ENCODE peak calls at places on chromosomes 16 and 17, in ten cellular contexts. Z is IMR-90; F is heart left ventricle; P is kidney; M is CD8-positive, alpha-beta memory T cell; X is tibial nerve; D is A549; L is adrenal gland; J is Peyer's patch; N is aorta. E is an unnamed sample. For H3K4me1, the result is how much of the 10 kb centered on the place peaks cover.

GRCh38 chr16:50268352-50268751 is 2.0 kb downstream of the ADCY7 start:
- DNase-seq in M (no peak), J (no peak), Z (no peak), D (no peak), F (no peak), P (peak), N (peak), L (no peak), X (no peak), E (no peak)

GRCh38 chr16:72999541-73000019 is 48.3 kb downstream of the ZFHX3 start:
- DNase-seq in Z (no peak), X (no peak), M (no peak), J (no peak), L (no peak), P (no peak), D (no peak), F (no peak), N (no peak), E (no peak)

GRCh38 chr16:71895679-71896385 is 501 bp downstream of the IST1 start:
- DNase-seq in N (peak), F (peak), Z (peak), L (peak), D (peak), P (peak), M (peak), X (no peak), J (peak), E (no peak)

GRCh38 chr16:67093098-67093732 is 16.5 kb upstream of the PHAF1 start:
- DNase-seq in Z (no peak), N (no peak), M (no peak), P (no peak), X (no peak), F (no peak), L (no peak), J (no peak), D (no peak), E (no peak)

GRCh38 chr17:13311301-13311700 is 290.4 kb downstream of the HS3ST3A1 start:
- DNase-seq in M (no peak), N (no peak), Z (peak), X (no peak), J (no peak), P (no peak), D (no peak), L (no peak), F (no peak), E (no peak)

GRCh38 chr17:3636908-3637373 is 381 bp downstream of the CTNS start:
- DNase-seq in L (no peak), X (no peak), P (no peak), J (no peak), Z (no peak), D (no peak), F (no peak), N (no peak), M (peak), E (no peak)

GRCh38 chr16:57115148-57115503 is 22.7 kb downstream of the CPNE2 start:
- DNase-seq in P (no peak), F (no peak), D (no peak), M (no peak), X (no peak), L (no peak), J (no peak), Z (peak), N (no peak), E (no peak)

GRCh38 chr16:89120281-89120680 is 26.6 kb downstream of the ACSF3 start:
- DNase-seq in Z (no peak), J (no peak), P (peak), M (no peak), F (no peak), D (no peak), N (no peak), X (no peak), L (no peak), E (no peak)

GRCh38 chr16:3878610-3879009 is 1.9 kb downstream of the CREBBP start:
- DNase-seq in Z (peak), N (no peak), F (no peak), D (no peak), P (no peak), J (no peak), M (no peak), L (no peak), X (no peak), E (no peak)

GRCh38 chr16:70803354-70803753 is 2.4 kb upstream of the VAC14 start:
- DNase-seq in J (no peak), D (no peak), P (no peak), Z (peak), L (no peak), N (no peak), X (no peak), F (no peak), M (no peak), E (no peak)

GRCh38 chr17:30363715-30364202 is 15.0 kb upstream of the CPD start:
- DNase-seq in P (peak), Z (peak), M (peak), N (no peak), D (no peak), J (peak), X (no peak), L (no peak), F (no peak), E (peak)

GRCh38 chr17:45370949-45371413 is 54.2 kb upstream of the MAP3K14 start:
- DNase-seq in L (no peak), M (no peak), F (no peak), X (peak), D (peak), N (no peak), Z (peak), P (no peak), J (no peak), E (no peak)

GRCh38 chr17:59427425-59427921 is 96.0 kb downstream of the YPEL2 start:
- DNase-seq in L (no peak), M (no peak), Z (peak), J (no peak), N (no peak), F (peak), P (no peak), X (no peak), D (peak), E (no peak)

GRCh38 chr16:88479795-88480760 is 27.0 kb downstream of the ZFPM1 start:
- DNase-seq in M (no peak), F (no peak), N (no peak), J (peak), P (no peak), L (no peak), Z (no peak), X (no peak), D (no peak), E (no peak)

GRCh38 chr16:66070140-66070887 is 296.2 kb upstream of the CDH5 start:
- DNase-seq in Z (peak), P (peak), X (peak), M (no peak), D (no peak), L (no peak), F (peak), N (peak), J (peak), E (no peak)

GRCh38 chr16:81551821-81552304 is 107.3 kb downstream of the CMIP start:
- DNase-seq in N (peak), P (peak), F (peak), L (peak), M (no peak), D (no peak), Z (peak), X (no peak), J (no peak), E (no peak)

GRCh38 chr17:3035256-3035967 is 28.0 kb downstream of the OR1D5 start:
- DNase-seq in M (no peak), X (no peak), N (no peak), P (peak), L (peak), D (no peak), J (no peak), F (no peak), Z (no peak), E (no peak)

GRCh38 chr17:8123695-8124349 is at the start of gene HES7:
- DNase-seq in N (peak), J (no peak), M (no peak), F (peak), X (no peak), L (peak), Z (peak), P (peak), D (peak), E (no peak)
- H3K4me1 ChIP-seq in N (under half), J (half or more), M (half or more), F (half or more), X (under half), L (half or more), Z (under half), P (under half), D (under half), E (half or more)

GRCh38 chr17:36939944-36940312 is 2.7 kb downstream of the LHX1 start:
- DNase-seq in X (no peak), P (no peak), Z (no peak), N (no peak), D (no peak), J (no peak), L (no peak), F (no peak), M (no peak), E (no peak)

GRCh38 chr17:36939059-36939943 is 2.0 kb downstream of the LHX1 start:
- DNase-seq in Z (no peak), X (no peak), J (no peak), L (no peak), D (no peak), P (no peak), F (no peak), N (no peak), M (no peak), E (no peak)

GRCh38 chr17:36942031-36942599 is 4.8 kb downstream of the LHX1 start:
- DNase-seq in J (no peak), D (no peak), P (no peak), L (no peak), M (no peak), F (no peak), X (no peak), N (peak), Z (no peak), E (no peak)

GRCh38 chr17:36941265-36942021 is 4.2 kb downstream of the LHX1 start:
- DNase-seq in P (no peak), J (no peak), F (no peak), D (no peak), X (no peak), L (no peak), M (no peak), Z (no peak), N (no peak), E (no peak)

GRCh38 chr17:36940313-36941264 is 3.3 kb downstream of the LHX1 start:
- DNase-seq in L (no peak), Z (no peak), P (no peak), M (no peak), F (no peak), D (no peak), J (no peak), N (no peak), X (no peak), E (no peak)
- H3K4me3 ChIP-seq in L (no peak), Z (no peak), P (peak), M (no peak), F (no peak), D (no peak), J (no peak), N (no peak), X (no peak), E (no peak)

GRCh38 chr17:50213026-50214015 is 11.9 kb upstream of the COL1A1 start:
- DNase-seq in J (peak), M (peak), P (no peak), F (no peak), L (no peak), N (no peak), D (peak), X (no peak), Z (peak), E (peak)

GRCh38 chr17:50212121-50212843 is 10.9 kb upstream of the COL1A1 start:
- DNase-seq in L (no peak), D (no peak), F (no peak), J (no peak), P (peak), X (peak), N (peak), Z (peak), M (no peak), E (no peak)

GRCh38 chr17:50209472-50210248 is 8.2 kb upstream of the COL1A1 start:
- DNase-seq in N (peak), Z (peak), X (peak), F (peak), L (peak), M (no peak), D (no peak), P (peak), J (peak), E (no peak)

GRCh38 chr17:50210249-50211225 is 9.1 kb upstream of the COL1A1 start:
- DNase-seq in F (peak), X (peak), D (peak), Z (peak), N (peak), L (no peak), J (no peak), P (peak), M (no peak), E (no peak)

GRCh38 chr17:50211249-50212120 is 10.1 kb upstream of the COL1A1 start:
- DNase-seq in P (peak), L (no peak), X (peak), F (no peak), M (no peak), Z (no peak), N (peak), D (no peak), J (no peak), E (no peak)
- H3K4me1 ChIP-seq in P (under half), L (under half), X (under half), F (under half), M (under half), Z (half or more), N (under half), D (under half), J (under half), E (under half)

GRCh38 chr17:78130080-78130438 is 512 bp upstream of the TMC8 start:
- DNase-seq in N (no peak), D (no peak), P (no peak), F (no peak), J (peak), M (no peak), L (no peak), Z (no peak), X (no peak), E (peak)
- H3K4me3 ChIP-seq in N (no peak), D (no peak), P (no peak), F (no peak), J (peak), M (peak), L (no peak), Z (no peak), X (peak), E (peak)

GRCh38 chr17:73308017-73308823 is 3.6 kb downstream of the CDC42EP4 start:
- DNase-seq in Z (peak), N (peak), D (peak), F (peak), L (peak), X (peak), M (no peak), J (peak), P (peak), E (no peak)
- H3K4me1 ChIP-seq in Z (under half), N (under half), D (half or more), F (half or more), L (half or more), X (under half), M (under half), J (under half), P (under half), E (under half)

DNA sequence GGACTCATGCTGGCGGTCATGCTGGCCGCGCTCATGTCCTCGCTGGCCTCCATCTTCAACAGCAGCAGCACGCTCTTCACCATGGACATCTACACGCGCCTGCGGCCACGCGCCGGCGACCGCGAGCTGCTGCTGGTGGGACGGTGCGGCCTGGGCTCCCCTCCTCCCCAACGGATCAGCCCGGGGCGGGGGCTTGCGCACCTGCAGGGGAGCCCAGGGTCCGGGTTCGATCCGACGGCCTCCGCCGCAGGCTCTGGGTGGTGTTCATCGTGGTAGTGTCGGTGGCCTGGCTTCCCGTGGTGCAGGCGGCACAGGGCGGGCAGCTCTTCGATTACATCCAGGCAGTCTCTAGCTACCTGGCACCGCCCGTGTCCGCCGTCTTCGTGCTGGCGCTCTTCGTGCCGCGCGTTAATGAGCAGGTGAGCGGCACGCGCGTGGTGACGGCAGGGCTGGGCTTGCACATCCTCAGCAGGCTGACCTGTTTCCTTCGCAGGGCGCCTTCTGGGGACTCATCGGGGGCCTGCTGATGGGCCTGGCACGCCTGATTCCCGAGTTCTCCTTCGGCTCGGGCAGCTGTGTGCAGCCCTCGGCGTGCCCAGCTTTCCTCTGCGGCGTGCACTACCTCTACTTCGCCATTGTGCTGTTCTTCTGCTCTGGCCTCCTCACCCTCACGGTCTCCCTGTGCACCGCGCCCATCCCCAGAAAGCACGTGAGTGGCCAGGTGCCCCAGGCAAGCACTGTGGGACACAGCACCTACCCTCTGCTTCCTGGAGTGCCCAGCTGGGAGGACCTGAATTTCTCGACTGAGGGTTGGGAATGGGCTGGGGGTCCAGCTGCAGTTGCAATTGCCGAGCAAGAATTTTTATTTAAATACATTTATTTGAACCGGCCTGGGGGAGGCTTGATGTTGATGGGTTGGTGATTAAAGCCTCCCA is 6.0 kb downstream of the SLC5A2 start:
- DNase-seq in L (no peak), P (peak), J (no peak), M (no peak), N (peak), F (no peak), D (no peak), Z (no peak), X (no peak), E (peak)
- H3K4me3 ChIP-seq in L (no peak), P (peak), J (peak), M (no peak), N (no peak), F (peak), D (no peak), Z (no peak), X (peak), E (peak)

GRCh38 chr17:76582660-76583059 is 3.0 kb downstream of the ST6GALNAC2 start:
- DNase-seq in N (no peak), M (no peak), D (no peak), L (no peak), P (no peak), J (no peak), Z (no peak), X (no peak), F (no peak), E (no peak)
- H3K4me1 ChIP-seq in N (under half), M (under half), D (under half), L (under half), P (under half), J (under half), Z (under half), X (under half), F (under half), E (under half)

GRCh38 chr17:35765086-35765710 is 4.5 kb downstream of the C17orf50 start:
- DNase-seq in X (no peak), M (no peak), N (no peak), F (no peak), P (no peak), Z (no peak), L (no peak), J (no peak), D (no peak), E (no peak)

GRCh38 chr17:35764123-35764991 is 3.7 kb downstream of the C17orf50 start:
- DNase-seq in X (peak), M (peak), N (peak), D (peak), Z (peak), F (peak), L (peak), J (peak), P (peak), E (peak)

GRCh38 chr17:35765731-35766488 is 5.2 kb downstream of the C17orf50 start:
- DNase-seq in X (no peak), F (no peak), D (no peak), P (no peak), N (no peak), J (no peak), Z (no peak), L (no peak), M (no peak), E (no peak)

GRCh38 chr17:35761601-35762000 is 914 bp downstream of the C17orf50 start:
- DNase-seq in F (no peak), L (no peak), Z (no peak), N (no peak), P (no peak), J (no peak), X (no peak), M (no peak), D (no peak), E (no peak)

GRCh38 chr17:35763767-35764122 is 3.1 kb downstream of the C17orf50 start:
- DNase-seq in D (no peak), N (no peak), P (no peak), M (no peak), Z (no peak), J (no peak), L (no peak), X (no peak), F (no peak), E (no peak)
- H3K4me3 ChIP-seq in D (peak), N (no peak), P (peak), M (peak), Z (peak), J (peak), L (peak), X (peak), F (peak), E (no peak)